ENCODE peak calls at places on chromosome 10, in five cellular contexts. One of them, this sample, is unnamed.

GRCh38 chr10:103595933-103596726 is 102.6 kb downstream of the NEURL1 start:
- DNase-seq in GM12891: no peak
- DNase-seq in IMR-90: no peak
- DNase-seq in GM12878: no peak
- DNase-seq in spleen: no peak
- DNase-seq in this sample: no peak

GRCh38 chr10:17200885-17201164 is 647 bp downstream of the TRDMT1 start:
- DNase-seq in GM12891: peak
- DNase-seq in IMR-90: peak
- DNase-seq in GM12878: no peak
- DNase-seq in spleen: no peak
- DNase-seq in this sample: peak

GRCh38 chr10:88008866-88009470 is 145.5 kb downstream of the PTEN start:
- DNase-seq in GM12891: no peak
- DNase-seq in IMR-90: peak
- DNase-seq in GM12878: no peak
- DNase-seq in spleen: no peak
- DNase-seq in this sample: no peak

GRCh38 chr10:13587367-13587766 is 602 bp downstream of the PRPF18 start:
- DNase-seq in GM12891: peak
- DNase-seq in IMR-90: no peak
- DNase-seq in GM12878: no peak
- DNase-seq in spleen: peak
- DNase-seq in this sample: peak

GRCh38 chr10:1968257-1969025 is 231.1 kb upstream of the ADARB2 start:
- DNase-seq in GM12891: no peak
- DNase-seq in IMR-90: no peak
- DNase-seq in GM12878: no peak
- DNase-seq in spleen: no peak
- DNase-seq in this sample: no peak

GRCh38 chr10:75658496-75658895 is 227.1 kb downstream of the LRMDA start:
- DNase-seq in GM12891: no peak
- DNase-seq in IMR-90: no peak
- DNase-seq in GM12878: no peak
- DNase-seq in spleen: no peak
- DNase-seq in this sample: no peak

GRCh38 chr10:129459762-129460539 is 7.1 kb upstream of the MGMT start:
- DNase-seq in GM12891: no peak
- DNase-seq in IMR-90: no peak
- DNase-seq in GM12878: no peak
- DNase-seq in spleen: no peak
- DNase-seq in this sample: no peak

GRCh38 chr10:132762267-132762666 is 23.7 kb downstream of the NKX6-2 start:
- DNase-seq in GM12891: no peak
- DNase-seq in IMR-90: no peak
- DNase-seq in GM12878: no peak
- DNase-seq in spleen: no peak
- DNase-seq in this sample: no peak

GRCh38 chr10:14945097-14945496 is 8.8 kb downstream of the DCLRE1C start:
- DNase-seq in GM12891: no peak
- DNase-seq in IMR-90: peak
- DNase-seq in GM12878: no peak
- DNase-seq in spleen: no peak
- DNase-seq in this sample: no peak

GRCh38 chr10:84842593-84842992 is 514.2 kb downstream of the CCSER2 start:
- DNase-seq in GM12891: no peak
- DNase-seq in IMR-90: no peak
- DNase-seq in GM12878: no peak
- DNase-seq in spleen: no peak
- DNase-seq in this sample: no peak

GRCh38 chr10:1152386-1153252 is 96.4 kb downstream of the WDR37 start:
- DNase-seq in GM12891: no peak
- DNase-seq in IMR-90: no peak
- DNase-seq in GM12878: no peak
- DNase-seq in spleen: peak
- DNase-seq in this sample: no peak

GRCh38 chr10:78727728-78728127 is 341.0 kb upstream of the ZMIZ1 start:
- DNase-seq in GM12891: no peak
- DNase-seq in IMR-90: no peak
- DNase-seq in GM12878: no peak
- DNase-seq in spleen: no peak
- DNase-seq in this sample: no peak

GRCh38 chr10:76177945-76178344 is 746.5 kb downstream of the LRMDA start:
- DNase-seq in GM12891: no peak
- DNase-seq in IMR-90: no peak
- DNase-seq in GM12878: no peak
- DNase-seq in spleen: no peak
- DNase-seq in this sample: no peak

GRCh38 chr10:132482090-132482489 is 55.5 kb upstream of the INPP5A start:
- DNase-seq in GM12891: no peak
- DNase-seq in IMR-90: peak
- DNase-seq in GM12878: no peak
- DNase-seq in spleen: peak
- DNase-seq in this sample: no peak

GRCh38 chr10:77961668-77962067 is 35.1 kb upstream of the DLG5 start:
- DNase-seq in GM12891: no peak
- DNase-seq in IMR-90: no peak
- DNase-seq in GM12878: no peak
- DNase-seq in spleen: no peak
- DNase-seq in this sample: no peak

GRCh38 chr10:114356786-114357588 is 47.3 kb downstream of the AFAP1L2 start:
- DNase-seq in GM12891: no peak
- DNase-seq in IMR-90: peak
- DNase-seq in GM12878: no peak
- DNase-seq in spleen: no peak
- DNase-seq in this sample: no peak

GRCh38 chr10:44393051-44393630 is 8.2 kb upstream of the CXCL12 start:
- DNase-seq in GM12891: no peak
- DNase-seq in IMR-90: peak
- DNase-seq in GM12878: no peak
- DNase-seq in spleen: no peak
- DNase-seq in this sample: no peak

GRCh38 chr10:89466599-89467035 is 52.2 kb downstream of the IFIT5 start:
- DNase-seq in GM12891: no peak
- DNase-seq in IMR-90: peak
- DNase-seq in GM12878: no peak
- DNase-seq in spleen: no peak
- DNase-seq in this sample: no peak

GRCh38 chr10:110209399-110209925 is 2.1 kb downstream of the MXI1 start:
- DNase-seq in GM12891: no peak
- DNase-seq in IMR-90: peak
- DNase-seq in GM12878: no peak
- DNase-seq in spleen: peak
- DNase-seq in this sample: peak

GRCh38 chr10:18880530-18880929 is 168.1 kb upstream of the MALRD1 start:
- DNase-seq in GM12891: no peak
- DNase-seq in IMR-90: no peak
- DNase-seq in GM12878: no peak
- DNase-seq in spleen: no peak
- DNase-seq in this sample: no peak

GRCh38 chr10:68073631-68074403 is 1.3 kb downstream of the HERC4 start:
- DNase-seq in GM12891: no peak
- DNase-seq in IMR-90: peak
- DNase-seq in GM12878: no peak
- DNase-seq in spleen: no peak
- DNase-seq in this sample: no peak

GRCh38 chr10:68074404-68074774 is 694 bp downstream of the HERC4 start:
- DNase-seq in GM12891: no peak
- DNase-seq in IMR-90: no peak
- DNase-seq in GM12878: no peak
- DNase-seq in spleen: no peak
- DNase-seq in this sample: no peak

GRCh38 chr10:68075550-68076004 is 494 bp upstream of the HERC4 start:
- DNase-seq in GM12891: no peak
- DNase-seq in IMR-90: no peak
- DNase-seq in GM12878: no peak
- DNase-seq in spleen: no peak
- DNase-seq in this sample: no peak

GRCh38 chr10:68077026-68077425 is 1.9 kb upstream of the HERC4 start:
- DNase-seq in GM12891: no peak
- DNase-seq in IMR-90: no peak
- DNase-seq in GM12878: no peak
- DNase-seq in spleen: no peak
- DNase-seq in this sample: no peak

GRCh38 chr10:68074775-68075549 is at the start of gene HERC4:
- DNase-seq in GM12891: peak
- DNase-seq in IMR-90: peak
- DNase-seq in GM12878: peak
- DNase-seq in spleen: peak
- DNase-seq in this sample: peak
- TF ChIP-seq POLR2A in GM12891: peak
- TF ChIP-seq POLR2A in IMR-90: peak
- TF ChIP-seq POLR2A in GM12878: peak
- TF ChIP-seq POLR2A in spleen: peak
- TF ChIP-seq POLR2A in this sample: peak

GRCh38 chr10:124094419-124094785 is 1.0 kb upstream of the CHST15 start:
- DNase-seq in GM12891: no peak
- DNase-seq in IMR-90: no peak
- DNase-seq in GM12878: no peak
- DNase-seq in spleen: no peak
- DNase-seq in this sample: no peak

GRCh38 chr10:124091646-124092269 is 1.6 kb downstream of the CHST15 start:
- DNase-seq in GM12891: peak
- DNase-seq in IMR-90: no peak
- DNase-seq in GM12878: no peak
- DNase-seq in spleen: peak
- DNase-seq in this sample: no peak

GRCh38 chr10:124095096-124095495 is 1.7 kb upstream of the CHST15 start:
- DNase-seq in GM12891: no peak
- DNase-seq in IMR-90: no peak
- DNase-seq in GM12878: no peak
- DNase-seq in spleen: no peak
- DNase-seq in this sample: no peak

GRCh38 chr10:124092270-124093075 is 925 bp downstream of the CHST15 start:
- DNase-seq in GM12891: peak
- DNase-seq in IMR-90: no peak
- DNase-seq in GM12878: no peak
- DNase-seq in spleen: peak
- DNase-seq in this sample: no peak

DNA sequence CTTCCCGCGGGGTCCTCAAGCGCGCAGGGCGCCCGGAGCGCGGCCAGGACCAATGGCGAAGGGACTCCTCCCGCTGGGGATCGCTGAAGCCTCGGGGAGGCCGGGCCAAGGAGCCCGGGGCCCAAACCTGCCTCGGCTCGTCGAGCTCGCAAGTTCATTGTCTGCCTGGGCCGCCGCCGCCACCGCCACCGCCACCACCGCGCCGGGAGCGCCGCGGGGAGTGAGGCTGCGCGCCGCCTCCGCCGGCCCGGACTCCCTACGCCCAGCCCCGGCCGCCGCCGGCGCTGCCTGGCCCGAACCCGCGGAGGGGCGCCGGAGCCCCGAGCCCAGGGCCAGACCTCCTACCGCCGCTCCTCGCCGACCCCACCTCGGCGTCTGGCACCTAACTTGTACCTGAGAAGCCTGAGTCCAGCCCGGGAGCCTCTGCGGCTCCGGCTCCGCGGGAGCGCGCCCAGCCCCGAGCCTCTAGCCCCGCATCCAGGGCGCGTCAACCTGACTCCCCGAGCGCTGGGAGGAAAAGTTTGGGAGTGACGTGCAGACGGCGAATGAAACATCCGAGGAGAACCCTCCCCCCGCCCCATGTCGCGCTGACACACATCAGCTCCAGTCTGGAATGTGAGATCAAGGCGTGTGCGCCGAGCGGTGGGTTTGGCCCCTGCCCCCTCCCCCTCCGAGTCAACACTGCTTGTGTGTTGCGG is at the start of gene CHST15:
- DNase-seq in GM12891: peak
- DNase-seq in IMR-90: no peak
- DNase-seq in GM12878: no peak
- DNase-seq in spleen: no peak
- DNase-seq in this sample: no peak
- TF ChIP-seq POLR2A in GM12891: no peak
- TF ChIP-seq POLR2A in IMR-90: no peak
- TF ChIP-seq POLR2A in GM12878: no peak
- TF ChIP-seq POLR2A in spleen: no peak
- TF ChIP-seq POLR2A in this sample: no peak

DNA sequence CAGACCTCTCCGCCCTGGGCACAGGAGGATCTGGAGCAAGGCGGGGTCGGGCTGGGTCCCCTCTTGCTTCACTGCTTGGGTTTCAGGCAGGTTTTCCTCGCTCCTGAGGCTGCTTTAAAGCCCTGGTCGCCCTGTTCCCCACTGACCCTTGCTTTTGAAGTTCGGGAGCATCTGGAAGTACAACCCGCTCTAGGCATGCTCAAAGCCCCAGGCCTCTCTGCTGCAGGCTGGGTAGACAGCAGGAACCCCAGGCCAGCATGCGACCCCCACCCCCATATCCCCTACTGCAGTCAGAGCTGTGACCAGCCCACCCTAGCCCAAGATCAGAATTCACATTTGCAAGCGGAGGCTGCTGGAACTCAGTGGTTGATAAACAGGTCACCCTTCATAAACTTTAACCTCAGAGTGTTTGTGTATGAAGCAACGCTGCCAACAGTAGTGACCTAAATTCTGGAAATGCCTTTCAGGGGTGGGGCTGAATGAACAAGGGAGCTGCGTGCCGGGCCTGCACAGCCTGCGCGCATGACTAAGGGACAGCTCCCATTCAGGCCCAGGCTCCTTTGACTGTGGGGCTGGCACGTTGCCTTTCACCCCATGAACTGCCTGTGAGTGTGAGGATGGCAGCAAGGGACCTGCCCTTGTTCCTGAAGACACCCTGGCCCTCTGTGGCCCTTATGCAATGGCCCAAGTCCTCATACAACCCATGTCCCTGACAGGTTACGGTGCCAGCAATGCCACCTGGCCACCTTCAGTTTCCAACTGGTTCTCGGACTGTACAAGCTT is 52.5 kb downstream of the PROSER2 start:
- DNase-seq in GM12891: no peak
- DNase-seq in IMR-90: peak
- DNase-seq in GM12878: no peak
- DNase-seq in spleen: peak
- DNase-seq in this sample: peak
- TF ChIP-seq POLR2A in GM12891: no peak
- TF ChIP-seq POLR2A in IMR-90: no peak
- TF ChIP-seq POLR2A in GM12878: no peak
- TF ChIP-seq POLR2A in spleen: no peak
- TF ChIP-seq POLR2A in this sample: no peak

DNA sequence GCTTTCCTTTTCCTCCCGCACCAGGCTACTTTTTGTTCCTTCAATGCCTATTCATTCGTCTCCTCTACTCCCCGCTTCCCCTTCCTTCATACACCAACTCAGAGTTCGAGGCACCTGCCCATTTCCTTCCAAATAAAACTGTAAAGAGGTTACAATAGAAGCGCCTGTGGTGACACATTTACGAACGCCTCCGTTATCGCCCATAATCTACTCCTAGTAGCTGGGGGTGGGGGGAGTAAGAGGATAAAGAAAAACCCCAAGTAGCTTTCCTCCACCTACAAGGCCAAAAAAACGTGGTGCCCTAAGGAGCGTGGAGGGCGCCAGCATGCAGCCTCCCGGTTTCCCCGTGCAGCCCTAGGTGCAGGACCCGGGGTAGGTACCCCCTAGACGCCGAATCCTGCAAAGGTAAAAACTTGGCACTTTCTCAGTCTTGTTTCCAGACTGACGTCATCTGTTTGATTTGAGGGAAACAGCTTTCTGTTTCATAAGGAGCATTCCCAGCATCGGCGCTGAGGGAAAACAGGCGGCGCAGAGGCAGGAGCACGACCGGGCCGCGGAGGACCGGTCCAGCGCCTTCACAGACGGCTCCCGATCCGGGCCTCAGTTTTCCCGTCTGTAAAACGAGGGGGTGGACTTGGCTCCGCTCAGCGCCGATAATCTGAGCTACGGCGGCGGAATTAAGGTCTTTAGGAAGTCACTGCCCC is 922 bp downstream of the PPA1 start:
- DNase-seq in GM12891: no peak
- DNase-seq in IMR-90: peak
- DNase-seq in GM12878: no peak
- DNase-seq in spleen: peak
- DNase-seq in this sample: peak
- TF ChIP-seq POLR2A in GM12891: no peak
- TF ChIP-seq POLR2A in IMR-90: peak
- TF ChIP-seq POLR2A in GM12878: no peak
- TF ChIP-seq POLR2A in spleen: no peak
- TF ChIP-seq POLR2A in this sample: no peak

This sample was measured in erythroblast.